ENCODE peak calls at places on chromosomes 13 and 19, in seven cellular contexts. I, A, T, U, W, M and L are unnamed samples.

GRCh38 chr19:45323671-45324081 is 1.0 kb upstream of the CKM start:
- DNase-seq in M (no peak), W (no peak), A (no peak), I (no peak), T (no peak), U (no peak), L (no peak)

GRCh38 chr19:4923379-4923747 is 14.1 kb downstream of the UHRF1 start:
- DNase-seq in M (no peak), T (no peak), U (no peak), W (no peak), I (no peak), A (no peak), L (no peak)

GRCh38 chr19:7942981-7943443 is 454 bp downstream of the TIMM44 start:
- DNase-seq in M (no peak), I (no peak), T (no peak), A (no peak), W (no peak), U (no peak), L (no peak)

GRCh38 chr19:46426035-46426505 is 2.7 kb downstream of the PNMA8C start:
- DNase-seq in I (no peak), T (no peak), W (no peak), A (no peak), U (no peak), M (no peak), L (no peak)

GRCh38 chr19:18772620-18773587 is 18.2 kb downstream of the COMP start:
- DNase-seq in A (no peak), I (no peak), M (no peak), U (no peak), W (no peak), T (no peak), L (no peak)

GRCh38 chr19:10112037-10112751 is 701 bp downstream of the P2RY11 start:
- DNase-seq in I (peak), M (no peak), U (no peak), T (no peak), W (no peak), A (no peak), L (peak)

GRCh38 chr13:108944760-108945159 is 315.3 kb downstream of the MYO16 start:
- DNase-seq in A (no peak), I (no peak), T (no peak), M (no peak), W (no peak), U (no peak), L (no peak)

GRCh38 chr13:94548382-94549240 is 47.3 kb downstream of the TGDS start:
- DNase-seq in M (no peak), I (peak), W (no peak), U (no peak), A (no peak), T (peak), L (peak)

GRCh38 chr19:3129112-3129511 is 6.7 kb upstream of the GNA15 start:
- DNase-seq in W (no peak), I (no peak), T (no peak), A (peak), U (no peak), M (no peak), L (no peak)

GRCh38 chr19:3710265-3710812 is 2.2 kb downstream of the TJP3 start:
- DNase-seq in U (no peak), M (peak), W (no peak), T (no peak), A (no peak), I (no peak), L (peak)

GRCh38 chr19:3276341-3276799 is 51.9 kb downstream of the CELF5 start:
- DNase-seq in T (no peak), W (peak), A (no peak), I (peak), U (no peak), M (peak), L (peak)

GRCh38 chr13:73793361-73793760 is 340.8 kb downstream of the KLF12 start:
- DNase-seq in U (no peak), M (no peak), T (no peak), W (no peak), I (no peak), A (no peak), L (no peak)

GRCh38 chr19:39297931-39298634 is 1.9 kb downstream of the IFNL1 start:
- DNase-seq in W (no peak), T (no peak), U (no peak), A (peak), I (peak), M (no peak), L (peak)

GRCh38 chr13:50422181-50423148 is 407.2 kb downstream of the KCNRG start:
- DNase-seq in A (no peak), T (no peak), W (no peak), I (no peak), M (no peak), U (no peak), L (no peak)

GRCh38 chr19:8610041-8610927 is at the start of gene ADAMTS10:
- DNase-seq in I (peak), T (no peak), U (no peak), M (peak), W (peak), A (peak), L (no peak)

GRCh38 chr19:19274716-19275115 is 1.6 kb upstream of the TM6SF2 start:
- DNase-seq in T (no peak), I (no peak), U (no peak), A (no peak), M (no peak), W (no peak), L (no peak)

GRCh38 chr19:1247747-1248453 is 483 bp upstream of the MIDN start:
- DNase-seq in T (no peak), U (no peak), W (no peak), A (peak), M (peak), I (peak), L (peak)

GRCh38 chr13:25930655-25931054 is 121.2 kb downstream of the SHISA2 start:
- DNase-seq in T (no peak), W (no peak), A (no peak), M (no peak), U (no peak), I (no peak), L (no peak)

GRCh38 chr19:40542197-40542859 is 34.3 kb upstream of the SHKBP1 start:
- DNase-seq in W (no peak), U (no peak), M (no peak), A (no peak), T (peak), I (no peak), L (peak)

GRCh38 chr19:21677696-21678418 is 89.5 kb downstream of the ZNF100 start:
- DNase-seq in W (no peak), U (no peak), M (no peak), A (no peak), T (no peak), I (no peak), L (no peak)

GRCh38 chr13:33676700-33677048 is 141.3 kb upstream of the RFC3 start:
- DNase-seq in U (peak), W (peak), M (no peak), I (no peak), T (no peak), A (no peak), L (peak)

GRCh38 chr13:26743971-26744370 is 16.6 kb downstream of the GPR12 start:
- DNase-seq in W (no peak), U (no peak), I (no peak), T (no peak), M (no peak), A (no peak), L (no peak)

GRCh38 chr19:18713550-18714117 is 30.2 kb downstream of the CRTC1 start:
- DNase-seq in U (no peak), A (no peak), T (no peak), W (no peak), I (no peak), M (no peak), L (no peak)